ENCODE peak calls at places on chromosomes 16 and 17, in eight cellular contexts. One of them, this sample, is unnamed.

GRCh38 chr17:9200699-9201359 is 179.5 kb downstream of the NTN1 start:
- DNase-seq in H9: no peak
- DNase-seq in cardiac muscle cell: no peak
- DNase-seq in T-helper 1 cell: no peak
- DNase-seq in memory B cell: no peak
- DNase-seq in EH: no peak
- DNase-seq in CD4-positive, alpha-beta memory T cell: no peak
- DNase-seq in NCI-H1436 treated with DMSO at 0.1 percent for 48 hours: no peak
- DNase-seq in this sample: no peak

GRCh38 chr16:47565454-47565853 is 104.3 kb downstream of the PHKB start:
- DNase-seq in H9: no peak
- DNase-seq in cardiac muscle cell: peak; percentile 78
- DNase-seq in T-helper 1 cell: no peak
- DNase-seq in memory B cell: no peak
- DNase-seq in EH: peak; percentile 84
- DNase-seq in CD4-positive, alpha-beta memory T cell: peak; percentile 43
- DNase-seq in NCI-H1436 treated with DMSO at 0.1 percent for 48 hours: no peak
- DNase-seq in this sample: no peak

GRCh38 chr17:77948690-77949114 is 9.8 kb upstream of the TNRC6C start:
- DNase-seq in H9: peak; percentile 70
- DNase-seq in cardiac muscle cell: peak; percentile 62
- DNase-seq in T-helper 1 cell: no peak
- DNase-seq in memory B cell: no peak
- DNase-seq in EH: peak; percentile 77
- DNase-seq in CD4-positive, alpha-beta memory T cell: no peak
- DNase-seq in NCI-H1436 treated with DMSO at 0.1 percent for 48 hours: no peak
- DNase-seq in this sample: no peak

GRCh38 chr16:83113811-83114210 is 487.0 kb downstream of the CDH13 start:
- DNase-seq in H9: no peak
- DNase-seq in cardiac muscle cell: no peak
- DNase-seq in T-helper 1 cell: no peak
- DNase-seq in memory B cell: no peak
- DNase-seq in EH: peak; percentile 80
- DNase-seq in CD4-positive, alpha-beta memory T cell: no peak
- DNase-seq in NCI-H1436 treated with DMSO at 0.1 percent for 48 hours: no peak
- DNase-seq in this sample: no peak

GRCh38 chr17:50466371-50467113 is 2.1 kb downstream of the CHAD start:
- DNase-seq in H9: no peak
- DNase-seq in cardiac muscle cell: no peak
- DNase-seq in T-helper 1 cell: no peak
- DNase-seq in memory B cell: no peak
- DNase-seq in EH: no peak
- DNase-seq in CD4-positive, alpha-beta memory T cell: no peak
- DNase-seq in NCI-H1436 treated with DMSO at 0.1 percent for 48 hours: no peak
- DNase-seq in this sample: no peak

GRCh38 chr16:85555549-85556455 is 57.3 kb upstream of the GSE1 start:
- DNase-seq in H9: peak; percentile 71
- DNase-seq in cardiac muscle cell: peak; percentile 56
- DNase-seq in T-helper 1 cell: no peak
- DNase-seq in memory B cell: peak; percentile 28
- DNase-seq in EH: peak; percentile 58
- DNase-seq in CD4-positive, alpha-beta memory T cell: peak; percentile 65
- DNase-seq in NCI-H1436 treated with DMSO at 0.1 percent for 48 hours: no peak
- DNase-seq in this sample: no peak

GRCh38 chr16:87344931-87345631 is 27.9 kb upstream of the C16orf95 start:
- DNase-seq in H9: peak; percentile 39
- DNase-seq in cardiac muscle cell: no peak
- DNase-seq in T-helper 1 cell: peak; percentile 46
- DNase-seq in memory B cell: no peak
- DNase-seq in EH: no peak
- DNase-seq in CD4-positive, alpha-beta memory T cell: peak; percentile 75
- DNase-seq in NCI-H1436 treated with DMSO at 0.1 percent for 48 hours: no peak
- DNase-seq in this sample: no peak

GRCh38 chr16:4339909-4340308 is 11.2 kb downstream of the PAM16 start:
- DNase-seq in H9: no peak
- DNase-seq in cardiac muscle cell: peak; percentile 71
- DNase-seq in T-helper 1 cell: no peak
- DNase-seq in memory B cell: no peak
- DNase-seq in EH: peak; percentile 43
- DNase-seq in CD4-positive, alpha-beta memory T cell: no peak
- DNase-seq in NCI-H1436 treated with DMSO at 0.1 percent for 48 hours: no peak
- DNase-seq in this sample: no peak

GRCh38 chr16:57962756-57963155 is 8.2 kb downstream of the CNGB1 start:
- DNase-seq in H9: no peak
- DNase-seq in cardiac muscle cell: no peak
- DNase-seq in T-helper 1 cell: no peak
- DNase-seq in memory B cell: no peak
- DNase-seq in EH: no peak
- DNase-seq in CD4-positive, alpha-beta memory T cell: no peak
- DNase-seq in NCI-H1436 treated with DMSO at 0.1 percent for 48 hours: no peak
- DNase-seq in this sample: no peak

GRCh38 chr16:88561485-88562369 is 8.5 kb upstream of the ZC3H18 start:
- DNase-seq in H9: peak; percentile 56
- DNase-seq in cardiac muscle cell: peak; percentile 65
- DNase-seq in T-helper 1 cell: peak; percentile 48
- DNase-seq in memory B cell: peak; percentile 46
- DNase-seq in EH: peak; percentile 68
- DNase-seq in CD4-positive, alpha-beta memory T cell: peak; percentile 55
- DNase-seq in NCI-H1436 treated with DMSO at 0.1 percent for 48 hours: no peak
- DNase-seq in this sample: peak; percentile 73

GRCh38 chr17:78159575-78160158 is 8.7 kb upstream of the SYNGR2 start:
- DNase-seq in H9: no peak
- DNase-seq in cardiac muscle cell: peak; percentile 77
- DNase-seq in T-helper 1 cell: no peak
- DNase-seq in memory B cell: no peak
- DNase-seq in EH: peak; percentile 50
- DNase-seq in CD4-positive, alpha-beta memory T cell: no peak
- DNase-seq in NCI-H1436 treated with DMSO at 0.1 percent for 48 hours: no peak
- DNase-seq in this sample: no peak

GRCh38 chr16:60811051-60811608 is 1225.1 kb downstream of the CDH8 start:
- DNase-seq in H9: no peak
- DNase-seq in cardiac muscle cell: no peak
- DNase-seq in T-helper 1 cell: no peak
- DNase-seq in memory B cell: no peak
- DNase-seq in EH: no peak
- DNase-seq in CD4-positive, alpha-beta memory T cell: no peak
- DNase-seq in NCI-H1436 treated with DMSO at 0.1 percent for 48 hours: no peak
- DNase-seq in this sample: no peak

GRCh38 chr16:8725513-8726178 is 51.2 kb downstream of the ABAT start:
- DNase-seq in H9: no peak
- DNase-seq in cardiac muscle cell: no peak
- DNase-seq in T-helper 1 cell: no peak
- DNase-seq in memory B cell: no peak
- DNase-seq in EH: no peak
- DNase-seq in CD4-positive, alpha-beta memory T cell: no peak
- DNase-seq in NCI-H1436 treated with DMSO at 0.1 percent for 48 hours: no peak
- DNase-seq in this sample: no peak

GRCh38 chr16:85765273-85765672 is 14.4 kb upstream of the C16orf74 start:
- DNase-seq in H9: no peak
- DNase-seq in cardiac muscle cell: no peak
- DNase-seq in T-helper 1 cell: no peak
- DNase-seq in memory B cell: no peak
- DNase-seq in EH: no peak
- DNase-seq in CD4-positive, alpha-beta memory T cell: no peak
- DNase-seq in NCI-H1436 treated with DMSO at 0.1 percent for 48 hours: no peak
- DNase-seq in this sample: no peak

GRCh38 chr17:45240905-45241314 is 19.2 kb downstream of the FMNL1 start:
- DNase-seq in H9: no peak
- DNase-seq in cardiac muscle cell: no peak
- DNase-seq in T-helper 1 cell: no peak
- DNase-seq in memory B cell: no peak
- DNase-seq in EH: no peak
- DNase-seq in CD4-positive, alpha-beta memory T cell: no peak
- DNase-seq in NCI-H1436 treated with DMSO at 0.1 percent for 48 hours: no peak
- DNase-seq in this sample: no peak

GRCh38 chr16:67425581-67425980 is 5.3 kb upstream of the HSD11B2 start:
- DNase-seq in H9: no peak
- DNase-seq in cardiac muscle cell: no peak
- DNase-seq in T-helper 1 cell: no peak
- DNase-seq in memory B cell: no peak
- DNase-seq in EH: no peak
- DNase-seq in CD4-positive, alpha-beta memory T cell: no peak
- DNase-seq in NCI-H1436 treated with DMSO at 0.1 percent for 48 hours: no peak
- DNase-seq in this sample: no peak

GRCh38 chr17:14103821-14104220 is 34.5 kb downstream of the COX10 start:
- DNase-seq in H9: no peak
- DNase-seq in cardiac muscle cell: no peak
- DNase-seq in T-helper 1 cell: no peak
- DNase-seq in memory B cell: no peak
- DNase-seq in EH: no peak
- DNase-seq in CD4-positive, alpha-beta memory T cell: no peak
- DNase-seq in NCI-H1436 treated with DMSO at 0.1 percent for 48 hours: no peak
- DNase-seq in this sample: no peak

GRCh38 chr17:41738801-41739112 is 4.3 kb upstream of the HAP1 start:
- DNase-seq in H9: no peak
- DNase-seq in cardiac muscle cell: no peak
- DNase-seq in T-helper 1 cell: no peak
- DNase-seq in memory B cell: no peak
- DNase-seq in EH: no peak
- DNase-seq in CD4-positive, alpha-beta memory T cell: no peak
- DNase-seq in NCI-H1436 treated with DMSO at 0.1 percent for 48 hours: no peak
- DNase-seq in this sample: no peak

GRCh38 chr17:7014261-7014994 is 2.0 kb downstream of the RNASEK start:
- DNase-seq in H9: peak; percentile 98
- DNase-seq in cardiac muscle cell: peak; percentile 99
- DNase-seq in T-helper 1 cell: peak; percentile 98
- DNase-seq in memory B cell: peak; percentile 96
- DNase-seq in EH: peak; percentile 98
- DNase-seq in CD4-positive, alpha-beta memory T cell: peak; percentile 99
- DNase-seq in NCI-H1436 treated with DMSO at 0.1 percent for 48 hours: peak; percentile 63
- DNase-seq in this sample: peak; percentile 93

GRCh38 chr16:74275031-74275636 is 21.5 kb upstream of the PSMD7 start:
- DNase-seq in H9: no peak
- DNase-seq in cardiac muscle cell: peak; percentile 42
- DNase-seq in T-helper 1 cell: no peak
- DNase-seq in memory B cell: no peak
- DNase-seq in EH: peak; percentile 23
- DNase-seq in CD4-positive, alpha-beta memory T cell: no peak
- DNase-seq in NCI-H1436 treated with DMSO at 0.1 percent for 48 hours: no peak
- DNase-seq in this sample: peak; percentile 14

GRCh38 chr17:40590742-40591141 is 25.5 kb upstream of the CCR7 start:
- DNase-seq in H9: no peak
- DNase-seq in cardiac muscle cell: no peak
- DNase-seq in T-helper 1 cell: no peak
- DNase-seq in memory B cell: no peak
- DNase-seq in EH: no peak
- DNase-seq in CD4-positive, alpha-beta memory T cell: no peak
- DNase-seq in NCI-H1436 treated with DMSO at 0.1 percent for 48 hours: no peak
- DNase-seq in this sample: no peak

GRCh38 chr17:37791434-37791833 is 46.6 kb upstream of the HNF1B start:
- DNase-seq in H9: peak; percentile 46
- DNase-seq in cardiac muscle cell: peak; percentile 23
- DNase-seq in T-helper 1 cell: peak; percentile 24
- DNase-seq in memory B cell: peak; percentile 64
- DNase-seq in EH: peak; percentile 76
- DNase-seq in CD4-positive, alpha-beta memory T cell: peak; percentile 56
- DNase-seq in NCI-H1436 treated with DMSO at 0.1 percent for 48 hours: no peak
- DNase-seq in this sample: peak; percentile 39